ENCODE peak calls at places on chromosomes 7 and 10, in ten cellular contexts. U is AG09309, M is LNCaP clone FGC, B is left ventricle myocardium inferior, N is dorsolateral prefrontal cortex, P is progenitor cell of endocrine pancreas, R is left lung, F is heart right ventricle, T is HCT116, H is A549. E is an unnamed sample.

GRCh38 chr7:18693401-18693800 is 197.9 kb downstream of the HDAC9 start:
- DNase-seq in U (peak), M (peak), B (no peak), N (no peak), P (no peak), R (no peak), F (no peak), T (peak), H (peak), E (no peak)

GRCh38 chr7:111529507-111530355 is 32.6 kb downstream of the IMMP2L start:
- DNase-seq in U (peak), M (peak), B (no peak), N (no peak), P (no peak), R (no peak), F (no peak), T (no peak), H (peak), E (no peak)

GRCh38 chr7:13845601-13846000 is 143.9 kb downstream of the ETV1 start:
- DNase-seq in U (no peak), M (no peak), B (no peak), N (no peak), P (no peak), R (no peak), F (no peak), T (no peak), H (no peak), E (no peak)

GRCh38 chr7:139747662-139748372 is 30.0 kb downstream of the HIPK2 start:
- DNase-seq in U (no peak), M (no peak), B (no peak), N (no peak), P (no peak), R (no peak), F (no peak), T (no peak), H (no peak), E (no peak)

GRCh38 chr7:100860702-100861615 is 6.2 kb upstream of the TRIP6 start:
- DNase-seq in U (no peak), M (no peak), B (no peak), N (no peak), P (no peak), R (no peak), F (no peak), T (no peak), H (no peak), E (no peak)

GRCh38 chr7:112951070-112951469 is 135.6 kb downstream of the GPR85 start:
- DNase-seq in U (no peak), M (no peak), B (no peak), N (no peak), P (no peak), R (no peak), F (no peak), T (no peak), H (no peak), E (no peak)

GRCh38 chr7:70582921-70583895 is 548.7 kb upstream of the GALNT17 start:
- DNase-seq in U (no peak), M (no peak), B (no peak), N (no peak), P (no peak), R (no peak), F (no peak), T (no peak), H (no peak), E (no peak)

GRCh38 chr10:110857265-110858158 is 14.2 kb upstream of the PDCD4 start:
- DNase-seq in U (no peak), M (peak), B (no peak), N (no peak), P (no peak), R (no peak), F (no peak), T (no peak), H (no peak), E (no peak)

GRCh38 chr10:130039141-130039540 is 71.5 kb downstream of the C10orf143 start:
- DNase-seq in U (no peak), M (no peak), B (no peak), N (no peak), P (no peak), R (no peak), F (no peak), T (no peak), H (no peak), E (no peak)

GRCh38 chr7:131538791-131539179 is 17.6 kb downstream of the PODXL start:
- DNase-seq in U (no peak), M (peak), B (peak), N (no peak), P (no peak), R (no peak), F (peak), T (no peak), H (no peak), E (no peak)

GRCh38 chr10:88938039-88938438 is 14.5 kb downstream of the ACTA2 start:
- DNase-seq in U (no peak), M (no peak), B (no peak), N (no peak), P (no peak), R (no peak), F (no peak), T (no peak), H (no peak), E (no peak)

DNA sequence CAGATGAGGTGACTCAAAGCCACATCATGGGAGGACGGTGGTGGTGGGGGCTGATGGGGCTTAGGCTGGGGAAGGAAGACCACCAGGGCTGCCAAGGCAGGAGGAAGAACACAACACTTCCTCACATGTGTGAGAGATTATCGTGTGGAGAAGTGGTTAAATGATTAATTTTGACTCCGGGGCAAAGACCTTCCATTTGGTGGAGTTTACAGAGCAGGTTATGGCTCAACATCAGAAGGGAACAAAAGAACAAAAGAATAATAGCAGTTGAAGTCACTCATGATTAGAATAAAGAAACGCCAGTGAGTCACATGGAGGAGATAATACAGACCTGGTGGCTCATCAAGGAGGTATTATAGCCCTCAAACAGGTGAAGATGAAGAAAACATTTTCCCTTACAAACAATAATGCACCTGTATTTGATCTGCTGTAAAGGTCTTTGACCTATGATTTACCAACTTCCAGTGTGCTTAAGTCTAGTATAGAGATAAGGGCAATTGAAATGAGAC is 170.1 kb downstream of the PKD1L1 start:
- DNase-seq in U (no peak), M (no peak), B (no peak), N (no peak), P (no peak), R (no peak), F (no peak), T (no peak), H (peak), E (no peak)
- TF ChIP-seq CTCF in U (no peak), M (no peak), B (no peak), N (no peak), P (no peak), R (no peak), F (no peak), T (no peak), H (no peak), E (no peak)

DNA sequence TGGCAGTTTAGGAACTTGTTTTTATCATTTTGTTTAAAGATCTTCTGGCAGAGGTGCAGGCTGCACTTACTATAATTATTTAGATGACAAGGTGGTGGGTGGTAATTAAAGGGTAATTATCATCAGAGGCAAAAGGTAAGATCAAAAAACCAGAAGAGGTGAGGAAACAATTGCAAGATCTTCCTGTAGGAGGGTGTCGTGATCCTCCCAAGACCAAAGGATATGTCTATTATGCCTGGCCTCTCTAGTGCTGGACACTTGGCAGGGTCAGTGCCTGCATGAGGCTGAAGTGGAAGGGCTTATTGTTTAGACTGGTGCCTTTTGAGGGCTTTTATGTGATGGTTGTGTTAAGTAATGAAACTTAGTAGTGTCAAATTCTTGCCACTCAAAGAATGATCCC is 1.8 kb upstream of the WAPL start:
- DNase-seq in U (no peak), M (no peak), B (no peak), N (no peak), P (no peak), R (no peak), F (no peak), T (peak), H (peak), E (no peak)
- TF ChIP-seq CTCF in U (peak), M (peak), B (peak), N (no peak), P (peak), R (no peak), F (peak), T (peak), H (peak), E (no peak)

GRCh38 chr7:107233174-107233573 is 64.4 kb downstream of the HBP1 start:
- DNase-seq in U (no peak), M (no peak), B (no peak), N (no peak), P (no peak), R (no peak), F (no peak), T (no peak), H (no peak), E (no peak)
- TF ChIP-seq CTCF in U (no peak), M (peak), B (no peak), N (no peak), P (no peak), R (no peak), F (peak), T (no peak), H (no peak), E (no peak)

DNA sequence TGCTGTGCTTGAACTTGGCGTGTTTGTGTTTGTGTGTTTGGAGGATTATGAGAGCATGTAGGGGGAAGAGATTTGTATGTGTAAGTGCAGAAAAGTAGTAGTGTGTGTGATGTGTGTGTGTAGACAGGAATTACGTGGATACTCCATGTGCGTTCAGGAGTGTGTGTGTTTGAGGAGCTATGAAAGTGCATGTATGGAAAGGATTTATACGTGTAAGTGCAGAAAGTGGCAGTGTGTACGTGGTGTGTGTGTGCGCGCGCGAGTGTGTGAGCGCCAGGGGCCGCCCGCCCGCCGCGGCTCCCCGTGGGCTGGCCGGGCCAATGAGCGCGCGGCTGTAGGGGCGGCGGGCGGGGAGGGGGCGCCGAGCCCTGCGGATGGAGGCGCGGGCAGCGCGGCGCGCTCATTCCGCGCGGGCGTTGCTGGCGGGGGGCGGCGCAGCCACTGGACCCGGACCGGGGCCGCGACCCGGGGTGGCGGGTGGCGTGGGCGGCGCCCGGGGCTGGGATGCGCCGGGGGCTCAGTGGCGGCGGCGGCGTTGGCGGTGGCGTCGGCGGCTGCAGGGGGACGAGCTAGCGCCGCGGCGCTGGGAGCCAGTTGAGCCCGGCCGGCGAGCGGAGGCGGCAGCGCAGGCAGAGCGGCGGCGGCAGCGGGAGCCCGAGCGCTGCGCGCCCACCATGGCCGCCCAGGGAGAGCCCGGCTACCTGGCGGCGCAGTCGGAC is at the start of gene BICC1:
- DNase-seq in U (no peak), M (no peak), B (peak), N (peak), P (peak), R (peak), F (peak), T (no peak), H (peak), E (peak)
- TF ChIP-seq CTCF in U (no peak), M (no peak), B (no peak), N (no peak), P (no peak), R (no peak), F (no peak), T (no peak), H (peak), E (no peak)

GRCh38 chr10:86630079-86630478 is 24.3 kb upstream of the OPN4 start:
- DNase-seq in U (no peak), M (no peak), B (peak), N (no peak), P (no peak), R (no peak), F (no peak), T (no peak), H (no peak), E (no peak)

GRCh38 chr10:86635402-86635801 is 18.9 kb upstream of the OPN4 start:
- DNase-seq in U (peak), M (no peak), B (no peak), N (no peak), P (no peak), R (no peak), F (no peak), T (no peak), H (peak), E (no peak)

GRCh38 chr10:86632951-86633350 is 21.4 kb upstream of the OPN4 start:
- DNase-seq in U (no peak), M (no peak), B (no peak), N (no peak), P (no peak), R (no peak), F (no peak), T (no peak), H (no peak), E (no peak)

DNA sequence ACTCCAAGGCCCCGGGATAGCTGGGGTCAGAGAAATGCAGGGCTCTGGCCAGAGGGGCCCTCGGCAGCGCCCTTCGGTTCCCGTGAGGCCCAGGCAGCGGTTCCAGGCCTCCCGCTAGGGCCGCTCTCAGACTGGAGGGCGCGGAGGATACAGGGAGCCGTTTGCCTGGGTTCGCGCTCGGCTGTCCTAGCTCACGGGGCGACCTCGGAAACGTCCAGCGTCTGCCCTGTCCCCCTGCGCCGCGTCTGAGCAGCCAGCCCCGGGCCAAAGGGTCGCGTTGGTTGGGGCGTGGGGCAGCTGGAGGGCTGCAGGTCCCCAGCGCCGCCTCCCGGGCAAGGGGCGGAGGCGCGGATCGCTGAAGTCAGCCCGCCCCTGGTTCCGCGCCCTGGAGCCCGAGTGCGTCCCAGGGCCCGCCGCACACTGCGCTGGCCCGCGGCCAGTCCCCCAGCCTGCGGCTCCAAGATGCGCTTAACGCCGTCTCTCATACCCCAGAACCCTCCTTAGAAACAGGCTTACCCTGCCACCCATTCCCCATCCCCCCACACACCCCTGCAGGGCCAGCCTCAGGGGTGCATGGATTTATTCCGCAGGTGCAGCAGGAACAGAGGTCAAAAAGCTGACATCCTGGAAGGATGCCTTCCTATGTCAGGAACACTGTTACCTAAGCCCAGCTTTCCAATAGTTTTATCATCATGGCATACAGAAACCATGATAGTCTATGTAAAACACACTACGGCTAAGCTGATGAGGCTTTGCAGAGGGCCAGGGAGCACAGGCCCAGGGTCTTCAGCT is 22.1 kb upstream of the OPN4 start:
- DNase-seq in U (no peak), M (no peak), B (peak), N (no peak), P (peak), R (no peak), F (peak), T (no peak), H (no peak), E (no peak)
- TF ChIP-seq CTCF in U (no peak), M (no peak), B (peak), N (peak), P (peak), R (no peak), F (no peak), T (no peak), H (no peak), E (no peak)

E was measured in GM13976.